ENCODE peak calls at places on chromosomes 16 and 17, in nine cellular contexts. U, H, N, J, C, O, W, Y and P are unnamed samples. For H3K36me3, the result is how much of the 10 kb centered on the place peaks cover.

GRCh38 chr17:81539571-81539900 is 11.4 kb downstream of the FSCN2 start:
- DNase-seq in O (no peak), J (no peak), W (no peak), Y (no peak), H (no peak), C (no peak), N (no peak), U (no peak), P (no peak)

GRCh38 chr16:17481741-17482140 is 11.0 kb upstream of the XYLT1 start:
- DNase-seq in H (no peak), C (no peak), J (no peak), U (no peak), W (no peak), Y (no peak), O (no peak), N (no peak), P (no peak)

GRCh38 chr16:68116256-68116853 is 31.2 kb downstream of the NFATC3 start:
- DNase-seq in H (no peak), J (no peak), U (no peak), N (no peak), Y (peak), O (no peak), W (peak), C (no peak), P (no peak)

GRCh38 chr17:48012151-48012520 is 25.5 kb downstream of the COPZ2 start:
- DNase-seq in Y (no peak), H (no peak), N (no peak), U (no peak), J (peak), W (peak), O (no peak), C (peak), P (peak)

GRCh38 chr17:82983510-82984248 is 95.7 kb upstream of the METRNL start:
- DNase-seq in N (no peak), C (peak), J (no peak), W (no peak), O (no peak), U (no peak), H (no peak), Y (no peak), P (no peak)

GRCh38 chr17:73319766-73320165 is 8.0 kb upstream of the CDC42EP4 start:
- DNase-seq in Y (no peak), W (no peak), U (no peak), O (no peak), J (no peak), H (no peak), C (no peak), N (no peak), P (no peak)

GRCh38 chr17:57357830-57358426 is 101.6 kb downstream of the MSI2 start:
- DNase-seq in U (peak), O (no peak), C (no peak), H (no peak), J (peak), Y (no peak), N (no peak), W (no peak), P (no peak)

GRCh38 chr16:87424260-87424659 is 32.1 kb downstream of the MAP1LC3B start:
- DNase-seq in H (no peak), C (no peak), N (no peak), J (no peak), O (no peak), W (no peak), U (no peak), Y (no peak), P (no peak)

GRCh38 chr16:72832640-72833039 is 215.3 kb downstream of the ZFHX3 start:
- DNase-seq in U (peak), O (peak), H (peak), W (peak), J (peak), C (peak), N (peak), Y (peak), P (peak)

GRCh38 chr17:4583796-4584124 is 569 bp upstream of the SMTNL2 start:
- DNase-seq in O (no peak), J (no peak), U (no peak), W (no peak), N (peak), Y (no peak), C (peak), H (no peak), P (peak)

DNA sequence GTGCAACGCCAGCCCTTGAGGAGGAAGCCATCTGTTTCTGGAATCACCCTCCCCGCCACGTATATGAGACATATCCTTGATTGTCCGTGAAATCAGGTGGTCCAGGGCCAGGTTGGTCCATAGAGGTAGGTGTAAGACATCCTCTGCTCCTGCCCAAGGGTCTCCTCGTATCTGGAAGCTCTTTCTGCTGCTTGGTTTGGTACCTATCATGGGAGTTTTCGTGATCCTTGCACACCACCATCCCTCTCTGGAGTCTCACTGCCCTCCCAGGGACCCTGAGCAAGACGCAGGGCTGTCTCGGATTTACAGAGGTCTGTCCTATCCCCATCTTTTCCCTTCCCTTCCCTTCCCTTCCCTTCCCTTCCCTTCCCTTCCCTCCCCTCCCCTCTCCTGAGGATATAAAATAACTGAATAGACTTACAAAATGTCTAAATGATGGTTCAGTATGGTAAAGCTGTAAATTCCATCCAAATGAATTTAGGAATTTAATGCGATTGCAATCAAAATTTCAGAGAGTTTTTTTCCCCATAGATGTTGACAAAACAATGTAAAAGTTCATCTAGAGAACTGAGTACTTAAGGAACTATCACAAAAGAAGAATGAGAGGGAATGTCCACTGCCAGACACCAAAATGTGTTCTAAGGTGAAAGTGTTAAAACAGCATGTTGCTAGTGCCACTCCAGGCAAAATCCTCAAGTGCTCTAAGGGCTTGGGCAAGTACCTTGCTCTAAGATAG is 2.0 kb upstream of the CCDC42 start:
- DNase-seq in C (peak), H (no peak), N (no peak), W (no peak), Y (peak), J (no peak), O (no peak), U (no peak), P (peak)
- H3K36me3 ChIP-seq in C (under half), H (under half), N (under half), W (under half), Y (under half), J (under half), O (under half), U (under half), P (under half)

DNA sequence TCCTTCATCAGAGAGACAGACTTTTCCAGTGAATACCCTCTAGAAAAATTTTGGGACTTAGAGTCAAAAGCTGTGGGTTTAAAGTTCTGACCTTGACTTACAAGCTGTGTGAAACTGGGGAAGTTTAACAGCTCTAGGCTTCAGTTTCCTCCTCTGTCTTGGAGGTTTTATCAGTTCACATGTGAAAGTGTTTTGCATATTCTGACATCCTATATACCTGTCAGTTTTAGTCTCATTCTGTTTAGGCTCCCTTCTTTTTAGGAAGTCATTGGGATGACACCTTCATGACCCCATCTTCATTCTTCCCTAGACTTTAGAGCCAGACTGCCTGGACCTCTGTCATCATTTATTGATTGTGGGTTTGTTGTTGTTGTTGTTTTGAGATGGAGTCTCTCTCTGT is 44.4 kb downstream of the YPEL2 start:
- DNase-seq in O (no peak), Y (no peak), U (no peak), N (no peak), H (no peak), W (no peak), C (no peak), J (no peak), P (no peak)
- H3K36me3 ChIP-seq in O (under half), Y (under half), U (under half), N (under half), H (under half), W (under half), C (under half), J (under half), P (under half)

DNA sequence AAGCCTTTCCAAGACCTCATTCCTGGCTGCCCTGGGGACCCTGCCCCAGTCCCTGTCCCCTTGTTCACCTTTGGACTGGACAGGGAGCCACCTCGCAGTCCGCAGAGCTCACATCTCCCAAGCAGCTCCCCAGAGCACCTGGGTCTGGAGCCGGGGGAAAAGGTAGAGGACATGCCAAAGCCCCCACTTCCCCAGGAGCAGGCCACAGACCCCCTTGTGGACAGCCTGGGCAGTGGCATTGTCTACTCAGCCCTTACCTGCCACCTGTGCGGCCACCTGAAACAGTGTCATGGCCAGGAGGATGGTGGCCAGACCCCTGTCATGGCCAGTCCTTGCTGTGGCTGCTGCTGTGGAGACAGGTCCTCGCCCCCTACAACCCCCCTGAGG is 38.7 kb upstream of the IL21R start:
- DNase-seq in O (no peak), Y (no peak), U (no peak), J (no peak), N (no peak), H (no peak), W (no peak), C (no peak), P (no peak)
- H3K36me3 ChIP-seq in O (under half), Y (half or more), U (under half), J (under half), N (under half), H (half or more), W (under half), C (under half), P (under half)

DNA sequence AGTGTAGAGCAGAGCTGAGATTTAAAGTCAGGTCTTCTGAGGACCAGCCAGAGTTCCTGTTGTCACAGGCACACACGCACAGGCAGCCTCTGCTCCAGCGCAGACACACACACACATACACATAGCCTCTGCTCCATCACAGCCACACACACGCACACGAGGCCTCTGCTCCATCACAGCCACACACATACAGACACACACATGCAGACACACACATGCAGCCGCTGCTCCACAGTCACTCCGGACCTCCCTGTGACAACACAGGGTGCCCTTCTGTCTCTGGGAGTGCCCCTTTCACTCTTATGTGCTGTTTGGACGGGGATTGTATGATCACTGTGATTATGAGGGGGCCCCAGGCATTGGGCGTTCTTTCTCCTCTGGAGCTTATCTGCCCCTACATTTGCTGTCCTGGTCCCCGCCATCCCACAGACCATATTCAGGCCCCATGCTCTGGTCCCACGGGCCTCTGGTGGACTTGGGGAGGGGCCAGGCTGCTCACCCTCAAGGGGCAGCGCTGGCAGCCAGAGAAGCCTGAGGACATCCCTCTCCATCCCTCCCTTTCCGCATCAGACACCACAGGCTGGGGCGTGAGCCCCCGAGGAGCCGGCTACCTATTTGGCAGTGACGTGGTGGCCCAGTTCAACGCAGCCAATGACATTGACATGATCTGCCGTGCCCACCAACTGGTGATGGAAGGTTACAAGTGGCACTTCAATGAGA is 7.5 kb downstream of the TBX6 start:
- DNase-seq in W (no peak), Y (no peak), N (no peak), H (no peak), U (no peak), O (no peak), C (no peak), J (no peak), P (no peak)
- H3K36me3 ChIP-seq in W (under half), Y (half or more), N (half or more), H (half or more), U (under half), O (under half), C (under half), J (under half), P (half or more)

DNA sequence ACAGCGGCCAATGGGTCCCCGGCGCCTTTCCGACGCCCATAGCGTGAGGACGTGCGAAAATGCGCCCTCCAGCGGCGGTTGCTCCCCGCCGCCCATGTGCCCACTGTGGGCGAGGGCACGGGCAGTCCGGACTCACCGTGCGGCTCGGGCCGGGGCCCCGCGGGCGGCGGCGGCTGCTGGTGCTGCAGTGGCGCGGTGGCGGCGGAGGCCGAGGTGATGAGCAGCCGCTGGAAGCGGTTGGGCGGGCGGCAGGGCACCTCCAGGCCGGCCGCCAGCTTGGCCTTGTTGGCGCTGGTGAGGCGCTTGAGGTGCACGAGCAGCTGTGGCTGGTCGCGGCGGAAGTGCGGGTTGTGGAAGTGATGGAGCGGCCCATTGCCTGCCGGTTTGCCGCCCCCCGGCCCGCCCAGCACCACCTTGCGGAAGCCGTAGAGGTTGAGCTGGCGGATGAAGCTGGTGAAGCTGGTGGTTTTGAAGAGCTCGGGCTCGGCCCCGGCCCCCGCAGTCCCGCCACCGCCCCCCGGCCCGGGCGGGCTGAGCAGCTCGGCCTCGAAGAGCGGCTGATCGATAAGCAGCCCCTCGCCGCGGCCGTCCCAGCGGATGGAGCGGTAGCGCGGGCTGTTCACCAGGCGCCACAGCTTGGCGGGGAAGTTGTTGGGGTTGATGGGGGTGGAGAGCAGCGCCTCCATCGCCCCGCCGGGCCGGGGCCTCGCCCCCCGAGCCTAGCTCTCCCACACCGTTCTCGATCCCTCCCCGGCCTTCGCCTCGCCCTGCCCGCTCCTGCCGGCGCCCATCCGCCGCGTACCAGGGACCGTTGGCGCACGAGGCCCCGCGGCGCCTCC is at the start of gene HSF5:
- DNase-seq in N (peak), O (no peak), H (no peak), W (peak), Y (no peak), U (no peak), J (peak), C (no peak), P (no peak)
- H3K36me3 ChIP-seq in N (under half), O (under half), H (under half), W (under half), Y (under half), U (under half), J (under half), C (under half), P (under half)

GRCh38 chr17:880871-881269 is 98.7 kb downstream of the NXN start:
- DNase-seq in U (no peak), Y (no peak), N (no peak), O (no peak), H (no peak), C (peak), J (no peak), W (no peak), P (no peak)

GRCh38 chr17:885971-886571 is 93.5 kb downstream of the NXN start:
- DNase-seq in W (no peak), C (no peak), N (peak), O (peak), J (peak), Y (no peak), H (no peak), U (peak), P (no peak)

GRCh38 chr17:882827-883585 is 96.6 kb downstream of the NXN start:
- DNase-seq in W (no peak), J (peak), Y (peak), N (peak), C (peak), O (peak), H (peak), U (peak), P (peak)

GRCh38 chr17:880074-880870 is 98.1 kb downstream of the MRM3 start:
- DNase-seq in W (no peak), U (peak), H (no peak), J (no peak), O (peak), N (no peak), C (peak), Y (peak), P (no peak)

DNA sequence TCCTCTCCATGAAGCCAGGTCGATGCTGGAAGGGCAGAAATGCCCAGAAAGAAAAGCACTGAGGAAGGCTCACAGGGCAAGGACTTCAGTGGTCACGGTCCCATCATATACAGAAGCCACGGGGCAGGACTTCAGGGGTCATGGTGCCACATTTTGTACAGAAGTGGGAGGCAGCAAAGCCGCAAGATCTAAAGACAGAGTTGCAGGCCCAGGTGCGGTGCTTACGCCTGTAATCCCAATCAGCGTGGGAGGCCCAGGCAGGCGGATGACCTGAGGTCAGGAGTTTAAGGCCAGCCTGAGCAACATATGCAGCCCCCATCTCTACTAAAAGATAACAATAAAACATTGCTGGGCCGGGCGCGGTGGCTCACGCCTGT is 96.0 kb downstream of the NXN start:
- DNase-seq in H (no peak), U (no peak), C (no peak), W (no peak), O (no peak), J (no peak), N (no peak), Y (no peak), P (no peak)
- H3K36me3 ChIP-seq in H (under half), U (under half), C (under half), W (under half), O (under half), J (under half), N (under half), Y (under half), P (under half)

GRCh38 chr16:84052071-84052622 is 9.6 kb upstream of the SLC38A8 start:
- DNase-seq in C (no peak), J (no peak), W (no peak), N (peak), Y (no peak), O (no peak), U (no peak), H (no peak), P (no peak)
- H3K36me3 ChIP-seq in C (under half), J (under half), W (under half), N (half or more), Y (under half), O (under half), U (under half), H (half or more), P (under half)

GRCh38 chr17:60328679-60329078 is 63.3 kb downstream of the USP32 start:
- DNase-seq in Y (no peak), J (no peak), C (no peak), O (no peak), H (no peak), N (no peak), W (no peak), U (no peak), P (no peak)

GRCh38 chr17:60325730-60326524 is 66.0 kb downstream of the USP32 start:
- DNase-seq in H (no peak), C (no peak), J (no peak), N (no peak), U (no peak), W (peak), O (no peak), Y (no peak), P (no peak)

GRCh38 chr17:60326702-60327101 is 65.2 kb downstream of the USP32 start:
- DNase-seq in W (no peak), N (no peak), U (no peak), H (no peak), O (no peak), Y (peak), C (no peak), J (no peak), P (no peak)

GRCh38 chr17:60327870-60328362 is 64.0 kb downstream of the USP32 start:
- DNase-seq in N (no peak), W (no peak), Y (no peak), U (no peak), H (no peak), O (no peak), J (no peak), C (no peak), P (no peak)

GRCh38 chr17:60327122-60327869 is 64.6 kb downstream of the USP32 start:
- DNase-seq in Y (no peak), U (no peak), J (no peak), N (no peak), C (peak), H (no peak), O (no peak), W (no peak), P (no peak)
- H3K36me3 ChIP-seq in Y (under half), U (under half), J (under half), N (under half), C (under half), H (under half), O (under half), W (under half), P (under half)

DNA sequence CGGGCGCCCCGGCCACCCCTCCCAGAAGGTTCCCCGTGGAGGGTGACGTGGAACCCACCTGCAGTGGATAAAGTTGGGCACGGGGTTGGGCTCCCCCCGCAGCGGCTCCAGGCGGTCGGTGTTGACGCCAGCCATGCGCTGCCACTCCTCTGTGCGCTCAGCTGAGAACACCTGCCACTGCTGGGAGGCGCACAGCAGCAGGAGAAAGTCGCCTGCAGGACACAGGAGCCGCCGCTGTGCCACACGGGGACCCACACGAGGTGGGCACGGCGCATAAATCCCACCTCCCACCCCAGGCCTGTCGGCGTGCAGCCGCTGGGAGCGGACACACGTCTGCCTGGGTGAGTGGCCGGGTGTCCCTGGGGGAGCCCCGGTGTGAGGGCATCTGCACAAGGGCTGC is 20.7 kb downstream of the CTU2 start:
- DNase-seq in J (no peak), N (no peak), U (no peak), H (no peak), C (no peak), W (no peak), Y (no peak), O (no peak), P (no peak)
- H3K36me3 ChIP-seq in J (under half), N (under half), U (under half), H (half or more), C (under half), W (under half), Y (half or more), O (under half), P (half or more)